ENCODE peak calls at places on chromosomes 13 and 19, in nine cellular contexts. B is neuronal stem cell; L is SK-N-MC; K is endodermal cell; O is cardiac muscle cell; M is CD8-positive, alpha-beta T cell; C is psoas muscle; J is right lobe of liver; T is ovary. N is an unnamed sample.

GRCh38 chr19:13195678-13196077 is 45.5 kb downstream of the IER2 start:
- DNase-seq in K (peak; percentile 93), M (peak; percentile 52), O (peak; percentile 61), B (no peak), C (no peak), T (no peak), J (peak; percentile 82), L (no peak), N (no peak)

GRCh38 chr13:113014752-113015745 is 46.0 kb downstream of the MCF2L start:
- DNase-seq in O (no peak), J (no peak), K (no peak), C (no peak), B (no peak), M (no peak), T (no peak), L (no peak), N (no peak)

GRCh38 chr13:26476111-26476743 is 81.3 kb upstream of the WASF3 start:
- DNase-seq in C (peak; percentile 52), M (no peak), T (no peak), L (no peak), K (peak; percentile 88), J (no peak), O (no peak), B (no peak), N (no peak)

GRCh38 chr19:19403373-19403901 is 2.0 kb upstream of the GATAD2A start:
- DNase-seq in L (no peak), T (no peak), O (no peak), B (no peak), C (peak; percentile 30), K (no peak), M (peak; percentile 16), J (no peak), N (no peak)

GRCh38 chr19:45097776-45098520 is 5.0 kb downstream of the PPP1R37 start:
- DNase-seq in L (no peak), O (no peak), T (peak; percentile 39), B (no peak), J (no peak), K (peak; percentile 72), M (no peak), C (peak; percentile 81), N (peak; percentile 44)

GRCh38 chr13:33369073-33369472 is 83.5 kb upstream of the STARD13 start:
- DNase-seq in T (no peak), K (no peak), C (no peak), L (no peak), J (no peak), M (no peak), O (no peak), B (no peak), N (no peak)

GRCh38 chr13:49374585-49375290 is 69.1 kb downstream of the CAB39L start:
- DNase-seq in K (no peak), C (no peak), B (no peak), L (no peak), M (no peak), T (no peak), O (no peak), J (no peak), N (no peak)

GRCh38 chr19:10092648-10093294 is 6.7 kb downstream of the SHFL start:
- DNase-seq in C (no peak), B (no peak), T (no peak), J (no peak), L (no peak), K (no peak), O (no peak), M (no peak), N (no peak)

GRCh38 chr13:27919934-27920676 is at the start of gene PDX1:
- DNase-seq in T (no peak), K (peak; percentile 90), C (no peak), O (peak; percentile 74), M (no peak), J (no peak), L (no peak), B (peak; percentile 48), N (no peak)

GRCh38 chr19:39138221-39139211 is 12.9 kb downstream of the PAK4 start:
- DNase-seq in B (no peak), K (peak; percentile 39), T (no peak), C (no peak), L (no peak), O (no peak), J (no peak), M (no peak), N (peak; percentile 26)

GRCh38 chr19:29497241-29497640 is 28.6 kb upstream of the VSTM2B start:
- DNase-seq in T (no peak), K (peak; percentile 22), M (no peak), L (no peak), C (no peak), O (no peak), J (peak; percentile 29), B (no peak), N (no peak)

GRCh38 chr19:51621178-51621577 is 9.0 kb downstream of the SIGLEC5 start:
- DNase-seq in K (no peak), T (no peak), L (no peak), C (no peak), O (no peak), M (no peak), B (no peak), J (no peak), N (no peak)

GRCh38 chr13:113937497-113938140 is 36.3 kb downstream of the C13orf46 start:
- DNase-seq in L (no peak), K (no peak), C (no peak), B (no peak), T (no peak), M (no peak), O (no peak), J (no peak), N (no peak)

DNA sequence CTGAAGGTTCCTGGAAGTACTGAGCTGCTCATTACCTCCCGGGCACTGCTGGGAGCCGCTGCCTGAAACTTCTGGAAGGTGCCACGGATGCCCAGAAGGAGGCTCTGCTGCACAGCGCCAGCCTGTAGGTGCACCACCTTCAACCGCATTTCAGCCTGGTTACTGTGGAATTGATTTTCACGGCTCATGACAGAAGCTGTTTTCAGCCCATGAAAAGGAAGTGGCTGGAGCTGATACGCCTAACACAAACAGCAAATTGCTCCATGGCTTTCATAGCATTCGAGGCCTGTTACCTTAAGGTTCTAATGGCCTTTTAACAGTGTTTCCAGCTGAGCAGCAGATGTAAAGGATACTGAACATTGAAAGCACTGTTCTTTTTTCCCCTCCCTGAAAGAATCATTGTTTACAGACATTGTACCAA is 22.0 kb downstream of the GPC6 start:
- DNase-seq in M (no peak), T (no peak), B (peak; percentile 40), L (no peak), O (peak; percentile 71), K (peak; percentile 83), J (peak; percentile 90), C (no peak), N (no peak)
- H3K27ac ChIP-seq in M (no peak overlapping the region), T (no peak overlapping the region), B (no peak overlapping the region), L (peak overlapping the region; percentile 7), O (peak overlapping the region; percentile 26), K (no peak overlapping the region), J (peak overlapping the region; percentile 75), C (no peak overlapping the region), N (no peak overlapping the region)

GRCh38 chr13:42009057-42009456 is 39.4 kb upstream of the DGKH start:
- DNase-seq in M (no peak), J (no peak), L (no peak), B (no peak), T (no peak), C (no peak), O (no peak), K (no peak), N (no peak)

GRCh38 chr13:42017264-42017663 is 31.2 kb upstream of the DGKH start:
- DNase-seq in M (no peak), J (no peak), C (no peak), O (no peak), L (no peak), B (no peak), K (no peak), T (no peak), N (no peak)

GRCh38 chr13:42011601-42012401 is 36.6 kb upstream of the DGKH start:
- DNase-seq in T (peak; percentile 23), M (no peak), L (no peak), C (no peak), K (peak; percentile 75), J (no peak), B (no peak), O (no peak), N (no peak)

GRCh38 chr13:42014119-42014518 is 34.3 kb upstream of the DGKH start:
- DNase-seq in T (no peak), B (no peak), K (no peak), C (no peak), J (no peak), O (no peak), M (no peak), L (no peak), N (no peak)
- H3K27ac ChIP-seq in T (no peak overlapping the region), B (no peak overlapping the region), K (no peak overlapping the region), C (no peak overlapping the region), J (no peak overlapping the region), O (no peak overlapping the region), M (no peak overlapping the region), L (no peak overlapping the region), N (no peak overlapping the region)

DNA sequence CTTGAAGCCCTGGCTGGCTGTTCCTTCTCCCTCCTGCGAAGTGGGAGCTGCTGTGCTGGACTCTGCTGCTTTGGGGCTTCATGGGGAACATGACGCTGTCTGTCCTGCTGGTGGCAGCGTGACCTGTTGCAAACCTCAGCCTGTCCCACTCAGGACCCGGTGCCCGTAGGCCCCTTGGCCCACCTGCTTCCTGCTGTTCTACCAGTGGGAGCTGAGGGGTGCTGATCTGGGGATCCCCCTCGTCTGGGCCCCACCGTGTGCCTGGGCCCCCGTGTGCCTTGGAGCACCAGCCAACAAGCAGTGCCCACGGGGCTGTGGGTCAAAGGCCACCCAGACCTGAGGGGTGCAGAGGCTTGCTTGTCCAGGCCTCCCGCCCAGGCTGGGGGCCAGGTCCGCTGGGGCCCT is 5.3 kb downstream of the SPPL2B start:
- DNase-seq in L (no peak), C (no peak), O (no peak), B (no peak), K (no peak), M (no peak), J (no peak), T (no peak), N (no peak)
- H3K27ac ChIP-seq in L (no peak overlapping the region), C (peak overlapping the region; percentile 76), O (peak overlapping the region; percentile 13), B (no peak overlapping the region), K (peak overlapping the region; percentile 70), M (peak overlapping the region; percentile 25), J (no peak overlapping the region), T (no peak overlapping the region), N (peak overlapping the region; percentile 18)

GRCh38 chr19:15251749-15252397 is 19.6 kb upstream of the EPHX3 start:
- DNase-seq in M (no peak), L (no peak), C (peak; percentile 88), K (peak; percentile 93), B (peak; percentile 54), J (no peak), O (peak; percentile 73), T (peak; percentile 92), N (no peak)

GRCh38 chr19:15251010-15251748 is 18.9 kb upstream of the EPHX3 start:
- DNase-seq in T (peak; percentile 37), K (no peak), M (no peak), L (no peak), J (no peak), O (no peak), C (peak; percentile 57), B (no peak), N (no peak)

GRCh38 chr19:15253513-15253912 is 21.3 kb upstream of the EPHX3 start:
- DNase-seq in L (no peak), O (no peak), K (no peak), B (no peak), M (no peak), T (no peak), J (no peak), C (no peak), N (no peak)

GRCh38 chr19:15253076-15253475 is 20.8 kb upstream of the EPHX3 start:
- DNase-seq in B (no peak), J (no peak), O (no peak), M (no peak), C (no peak), T (no peak), K (no peak), L (no peak), N (no peak)

GRCh38 chr19:15252398-15253018 is 20.3 kb upstream of the EPHX3 start:
- DNase-seq in B (no peak), O (no peak), L (no peak), K (peak; percentile 75), T (no peak), C (no peak), M (no peak), J (no peak), N (peak; percentile 42)
- H3K27ac ChIP-seq in B (peak overlapping the region; percentile 24), O (peak overlapping the region; percentile 84), L (no peak overlapping the region), K (no peak overlapping the region), T (no peak overlapping the region), C (peak overlapping the region; percentile 91), M (no peak overlapping the region), J (no peak overlapping the region), N (peak overlapping the region; percentile 58)